ENCODE peak calls at places on chromosome 22, in seven cellular contexts. One of them, this sample, is unnamed.

GRCh38 chr22:45314054-45314721 is 4.5 kb downstream of the FAM118A start:
- DNase-seq in NCI-H1105 treated with DMSO at 0.1 percent for 48 hours: no peak
- DNase-seq in sciatic nerve: no peak
- DNase-seq in body of pancreas: no peak
- DNase-seq in NCI-H748 treated with DMSO at 0.1 percent for 48 hours: no peak
- DNase-seq in stimulated activated CD4-positive, alpha-beta T cell treated with anti-CD3 and anti-CD28 coated beads, Interleukin-2, amount 100 ng/mL, for 24 hours: no peak
- DNase-seq in effector memory CD4-positive, alpha-beta T cell: no peak
- DNase-seq in this sample: no peak

GRCh38 chr22:37714634-37715033 is 17.8 kb downstream of the TRIOBP start:
- DNase-seq in stimulated activated CD4-positive, alpha-beta T cell treated with anti-CD3 and anti-CD28 coated beads, Interleukin-2, amount 100 ng/mL, for 24 hours: no peak
- DNase-seq in effector memory CD4-positive, alpha-beta T cell: no peak
- DNase-seq in NCI-H1105 treated with DMSO at 0.1 percent for 48 hours: no peak
- DNase-seq in body of pancreas: no peak
- DNase-seq in NCI-H748 treated with DMSO at 0.1 percent for 48 hours: no peak
- DNase-seq in sciatic nerve: no peak
- DNase-seq in this sample: no peak

GRCh38 chr22:46073683-46074504 is 76.4 kb upstream of the PPARA start:
- DNase-seq in NCI-H748 treated with DMSO at 0.1 percent for 48 hours: peak; percentile 14
- DNase-seq in stimulated activated CD4-positive, alpha-beta T cell treated with anti-CD3 and anti-CD28 coated beads, Interleukin-2, amount 100 ng/mL, for 24 hours: no peak
- DNase-seq in sciatic nerve: peak; percentile 59
- DNase-seq in effector memory CD4-positive, alpha-beta T cell: no peak
- DNase-seq in NCI-H1105 treated with DMSO at 0.1 percent for 48 hours: peak; percentile 54
- DNase-seq in body of pancreas: peak; percentile 55
- DNase-seq in this sample: no peak

GRCh38 chr22:17754233-17754925 is 19.9 kb downstream of the BID start:
- DNase-seq in sciatic nerve: no peak
- DNase-seq in NCI-H748 treated with DMSO at 0.1 percent for 48 hours: no peak
- DNase-seq in stimulated activated CD4-positive, alpha-beta T cell treated with anti-CD3 and anti-CD28 coated beads, Interleukin-2, amount 100 ng/mL, for 24 hours: no peak
- DNase-seq in effector memory CD4-positive, alpha-beta T cell: no peak
- DNase-seq in body of pancreas: no peak
- DNase-seq in NCI-H1105 treated with DMSO at 0.1 percent for 48 hours: no peak
- DNase-seq in this sample: no peak

GRCh38 chr22:23565288-23565941 is 14.7 kb downstream of the IGLL1 start:
- DNase-seq in sciatic nerve: no peak
- DNase-seq in body of pancreas: no peak
- DNase-seq in effector memory CD4-positive, alpha-beta T cell: no peak
- DNase-seq in NCI-H748 treated with DMSO at 0.1 percent for 48 hours: no peak
- DNase-seq in NCI-H1105 treated with DMSO at 0.1 percent for 48 hours: peak; percentile 42
- DNase-seq in stimulated activated CD4-positive, alpha-beta T cell treated with anti-CD3 and anti-CD28 coated beads, Interleukin-2, amount 100 ng/mL, for 24 hours: no peak
- DNase-seq in this sample: no peak

GRCh38 chr22:29096736-29097669 is 24.2 kb downstream of the KREMEN1 start:
- DNase-seq in effector memory CD4-positive, alpha-beta T cell: no peak
- DNase-seq in stimulated activated CD4-positive, alpha-beta T cell treated with anti-CD3 and anti-CD28 coated beads, Interleukin-2, amount 100 ng/mL, for 24 hours: no peak
- DNase-seq in NCI-H748 treated with DMSO at 0.1 percent for 48 hours: no peak
- DNase-seq in body of pancreas: peak; percentile 22
- DNase-seq in sciatic nerve: no peak
- DNase-seq in NCI-H1105 treated with DMSO at 0.1 percent for 48 hours: no peak
- DNase-seq in this sample: no peak

GRCh38 chr22:38513063-38513462 is 7.0 kb upstream of the DDX17 start:
- DNase-seq in NCI-H1105 treated with DMSO at 0.1 percent for 48 hours: no peak
- DNase-seq in body of pancreas: no peak
- DNase-seq in NCI-H748 treated with DMSO at 0.1 percent for 48 hours: no peak
- DNase-seq in sciatic nerve: no peak
- DNase-seq in stimulated activated CD4-positive, alpha-beta T cell treated with anti-CD3 and anti-CD28 coated beads, Interleukin-2, amount 100 ng/mL, for 24 hours: no peak
- DNase-seq in effector memory CD4-positive, alpha-beta T cell: no peak
- DNase-seq in this sample: no peak

GRCh38 chr22:49448546-49448945 is 379.1 kb downstream of the BRD1 start:
- DNase-seq in stimulated activated CD4-positive, alpha-beta T cell treated with anti-CD3 and anti-CD28 coated beads, Interleukin-2, amount 100 ng/mL, for 24 hours: no peak
- DNase-seq in NCI-H1105 treated with DMSO at 0.1 percent for 48 hours: no peak
- DNase-seq in effector memory CD4-positive, alpha-beta T cell: no peak
- DNase-seq in body of pancreas: no peak
- DNase-seq in sciatic nerve: no peak
- DNase-seq in NCI-H748 treated with DMSO at 0.1 percent for 48 hours: no peak
- DNase-seq in this sample: no peak

GRCh38 chr22:35519306-35520000 is 21.2 kb upstream of the RASD2 start:
- DNase-seq in NCI-H748 treated with DMSO at 0.1 percent for 48 hours: no peak
- DNase-seq in sciatic nerve: no peak
- DNase-seq in effector memory CD4-positive, alpha-beta T cell: no peak
- DNase-seq in body of pancreas: no peak
- DNase-seq in stimulated activated CD4-positive, alpha-beta T cell treated with anti-CD3 and anti-CD28 coated beads, Interleukin-2, amount 100 ng/mL, for 24 hours: no peak
- DNase-seq in NCI-H1105 treated with DMSO at 0.1 percent for 48 hours: no peak
- DNase-seq in this sample: no peak

GRCh38 chr22:29702025-29702930 is 17.5 kb upstream of the CABP7 start:
- DNase-seq in NCI-H748 treated with DMSO at 0.1 percent for 48 hours: no peak
- DNase-seq in body of pancreas: no peak
- DNase-seq in sciatic nerve: no peak
- DNase-seq in stimulated activated CD4-positive, alpha-beta T cell treated with anti-CD3 and anti-CD28 coated beads, Interleukin-2, amount 100 ng/mL, for 24 hours: no peak
- DNase-seq in NCI-H1105 treated with DMSO at 0.1 percent for 48 hours: no peak
- DNase-seq in effector memory CD4-positive, alpha-beta T cell: no peak
- DNase-seq in this sample: no peak

GRCh38 chr22:35212020-35212419 is 45.3 kb upstream of the HMGXB4 start:
- DNase-seq in NCI-H748 treated with DMSO at 0.1 percent for 48 hours: no peak
- DNase-seq in effector memory CD4-positive, alpha-beta T cell: no peak
- DNase-seq in sciatic nerve: no peak
- DNase-seq in NCI-H1105 treated with DMSO at 0.1 percent for 48 hours: no peak
- DNase-seq in stimulated activated CD4-positive, alpha-beta T cell treated with anti-CD3 and anti-CD28 coated beads, Interleukin-2, amount 100 ng/mL, for 24 hours: no peak
- DNase-seq in body of pancreas: peak; percentile 22
- DNase-seq in this sample: peak; percentile 44

GRCh38 chr22:32079110-32080089 is 36.3 kb downstream of the SLC5A1 start:
- DNase-seq in body of pancreas: no peak
- DNase-seq in stimulated activated CD4-positive, alpha-beta T cell treated with anti-CD3 and anti-CD28 coated beads, Interleukin-2, amount 100 ng/mL, for 24 hours: no peak
- DNase-seq in NCI-H1105 treated with DMSO at 0.1 percent for 48 hours: no peak
- DNase-seq in NCI-H748 treated with DMSO at 0.1 percent for 48 hours: no peak
- DNase-seq in sciatic nerve: no peak
- DNase-seq in effector memory CD4-positive, alpha-beta T cell: no peak
- DNase-seq in this sample: peak; percentile 71

GRCh38 chr22:24554316-24555159 is at the start of gene GUCD1:
- DNase-seq in NCI-H1105 treated with DMSO at 0.1 percent for 48 hours: no peak
- DNase-seq in sciatic nerve: no peak
- DNase-seq in NCI-H748 treated with DMSO at 0.1 percent for 48 hours: no peak
- DNase-seq in effector memory CD4-positive, alpha-beta T cell: peak; percentile 16
- DNase-seq in stimulated activated CD4-positive, alpha-beta T cell treated with anti-CD3 and anti-CD28 coated beads, Interleukin-2, amount 100 ng/mL, for 24 hours: peak; percentile 37
- DNase-seq in body of pancreas: no peak
- DNase-seq in this sample: no peak

GRCh38 chr22:25546751-25547150 is 17.7 kb upstream of the GRK3 start:
- DNase-seq in effector memory CD4-positive, alpha-beta T cell: no peak
- DNase-seq in NCI-H748 treated with DMSO at 0.1 percent for 48 hours: no peak
- DNase-seq in NCI-H1105 treated with DMSO at 0.1 percent for 48 hours: no peak
- DNase-seq in body of pancreas: no peak
- DNase-seq in stimulated activated CD4-positive, alpha-beta T cell treated with anti-CD3 and anti-CD28 coated beads, Interleukin-2, amount 100 ng/mL, for 24 hours: no peak
- DNase-seq in sciatic nerve: no peak
- DNase-seq in this sample: no peak

GRCh38 chr22:19789828-19790227 is 29.2 kb downstream of the TBX1 start:
- DNase-seq in NCI-H748 treated with DMSO at 0.1 percent for 48 hours: no peak
- DNase-seq in stimulated activated CD4-positive, alpha-beta T cell treated with anti-CD3 and anti-CD28 coated beads, Interleukin-2, amount 100 ng/mL, for 24 hours: no peak
- DNase-seq in sciatic nerve: no peak
- DNase-seq in effector memory CD4-positive, alpha-beta T cell: no peak
- DNase-seq in NCI-H1105 treated with DMSO at 0.1 percent for 48 hours: no peak
- DNase-seq in body of pancreas: no peak
- DNase-seq in this sample: no peak

GRCh38 chr22:50016988-50017700 is 4.6 kb upstream of the IL17REL start:
- DNase-seq in sciatic nerve: peak; percentile 35
- DNase-seq in effector memory CD4-positive, alpha-beta T cell: no peak
- DNase-seq in NCI-H1105 treated with DMSO at 0.1 percent for 48 hours: no peak
- DNase-seq in body of pancreas: no peak
- DNase-seq in stimulated activated CD4-positive, alpha-beta T cell treated with anti-CD3 and anti-CD28 coated beads, Interleukin-2, amount 100 ng/mL, for 24 hours: peak; percentile 83
- DNase-seq in NCI-H748 treated with DMSO at 0.1 percent for 48 hours: no peak
- DNase-seq in this sample: no peak

GRCh38 chr22:37088750-37089408 is 20.6 kb downstream of the TMPRSS6 start:
- DNase-seq in effector memory CD4-positive, alpha-beta T cell: no peak
- DNase-seq in body of pancreas: no peak
- DNase-seq in stimulated activated CD4-positive, alpha-beta T cell treated with anti-CD3 and anti-CD28 coated beads, Interleukin-2, amount 100 ng/mL, for 24 hours: no peak
- DNase-seq in NCI-H748 treated with DMSO at 0.1 percent for 48 hours: no peak
- DNase-seq in NCI-H1105 treated with DMSO at 0.1 percent for 48 hours: no peak
- DNase-seq in sciatic nerve: no peak
- DNase-seq in this sample: no peak

GRCh38 chr22:50625131-50625567 is 2.8 kb downstream of the ARSA start:
- DNase-seq in NCI-H1105 treated with DMSO at 0.1 percent for 48 hours: no peak
- DNase-seq in effector memory CD4-positive, alpha-beta T cell: no peak
- DNase-seq in stimulated activated CD4-positive, alpha-beta T cell treated with anti-CD3 and anti-CD28 coated beads, Interleukin-2, amount 100 ng/mL, for 24 hours: no peak
- DNase-seq in NCI-H748 treated with DMSO at 0.1 percent for 48 hours: no peak
- DNase-seq in body of pancreas: no peak
- DNase-seq in sciatic nerve: no peak
- DNase-seq in this sample: no peak

GRCh38 chr22:18091916-18092526 is 14.2 kb downstream of the PEX26 start:
- DNase-seq in stimulated activated CD4-positive, alpha-beta T cell treated with anti-CD3 and anti-CD28 coated beads, Interleukin-2, amount 100 ng/mL, for 24 hours: peak; percentile 32
- DNase-seq in effector memory CD4-positive, alpha-beta T cell: no peak
- DNase-seq in NCI-H748 treated with DMSO at 0.1 percent for 48 hours: no peak
- DNase-seq in NCI-H1105 treated with DMSO at 0.1 percent for 48 hours: no peak
- DNase-seq in sciatic nerve: peak; percentile 75
- DNase-seq in body of pancreas: peak; percentile 73
- DNase-seq in this sample: no peak

GRCh38 chr22:17171313-17172171 is 12.5 kb upstream of the HDHD5 start:
- DNase-seq in body of pancreas: peak; percentile 91
- DNase-seq in NCI-H1105 treated with DMSO at 0.1 percent for 48 hours: peak; percentile 80
- DNase-seq in effector memory CD4-positive, alpha-beta T cell: peak; percentile 64
- DNase-seq in NCI-H748 treated with DMSO at 0.1 percent for 48 hours: peak; percentile 62
- DNase-seq in sciatic nerve: peak; percentile 90
- DNase-seq in stimulated activated CD4-positive, alpha-beta T cell treated with anti-CD3 and anti-CD28 coated beads, Interleukin-2, amount 100 ng/mL, for 24 hours: peak; percentile 88
- DNase-seq in this sample: peak; percentile 34

GRCh38 chr22:40491990-40492631 is 121.7 kb downstream of the SGSM3 start:
- DNase-seq in body of pancreas: no peak
- DNase-seq in NCI-H748 treated with DMSO at 0.1 percent for 48 hours: no peak
- DNase-seq in effector memory CD4-positive, alpha-beta T cell: no peak
- DNase-seq in sciatic nerve: no peak
- DNase-seq in stimulated activated CD4-positive, alpha-beta T cell treated with anti-CD3 and anti-CD28 coated beads, Interleukin-2, amount 100 ng/mL, for 24 hours: no peak
- DNase-seq in NCI-H1105 treated with DMSO at 0.1 percent for 48 hours: no peak
- DNase-seq in this sample: no peak

GRCh38 chr22:20238567-20239062 is 29.5 kb downstream of the RTN4R start:
- DNase-seq in body of pancreas: peak; percentile 52
- DNase-seq in NCI-H1105 treated with DMSO at 0.1 percent for 48 hours: peak; percentile 0
- DNase-seq in sciatic nerve: no peak
- DNase-seq in effector memory CD4-positive, alpha-beta T cell: peak; percentile 21
- DNase-seq in NCI-H748 treated with DMSO at 0.1 percent for 48 hours: peak; percentile 1
- DNase-seq in stimulated activated CD4-positive, alpha-beta T cell treated with anti-CD3 and anti-CD28 coated beads, Interleukin-2, amount 100 ng/mL, for 24 hours: peak; percentile 54
- DNase-seq in this sample: no peak

GRCh38 chr22:29152045-29152380 is 53.7 kb upstream of the EMID1 start:
- DNase-seq in sciatic nerve: no peak
- DNase-seq in NCI-H748 treated with DMSO at 0.1 percent for 48 hours: no peak
- DNase-seq in NCI-H1105 treated with DMSO at 0.1 percent for 48 hours: no peak
- DNase-seq in stimulated activated CD4-positive, alpha-beta T cell treated with anti-CD3 and anti-CD28 coated beads, Interleukin-2, amount 100 ng/mL, for 24 hours: no peak
- DNase-seq in effector memory CD4-positive, alpha-beta T cell: no peak
- DNase-seq in body of pancreas: no peak
- DNase-seq in this sample: no peak

GRCh38 chr22:47160781-47161520 is 398.5 kb downstream of the TBC1D22A start:
- DNase-seq in NCI-H748 treated with DMSO at 0.1 percent for 48 hours: no peak
- DNase-seq in NCI-H1105 treated with DMSO at 0.1 percent for 48 hours: no peak
- DNase-seq in body of pancreas: no peak
- DNase-seq in effector memory CD4-positive, alpha-beta T cell: no peak
- DNase-seq in stimulated activated CD4-positive, alpha-beta T cell treated with anti-CD3 and anti-CD28 coated beads, Interleukin-2, amount 100 ng/mL, for 24 hours: no peak
- DNase-seq in sciatic nerve: peak; percentile 37
- DNase-seq in this sample: no peak

This sample was measured in kidney epithelial cell.